ENCODE peak calls at places on chromosomes 3 and 15, in eight cellular contexts. K is neural crest cell; E is T-helper 9 cell; I is T-helper 2 cell; T is RWPE2; A is activated CD8-positive, alpha-beta T cell treated with anti-CD3 and anti-CD28 coated beads for 36 hours; C is COR-L47; D is dorsolateral prefrontal cortex. W is an unnamed sample.

GRCh38 chr3:70249509-70250160 is 62.8 kb downstream of the MDFIC2 start:
- DNase-seq in K (no peak), E (no peak), I (no peak), T (no peak), A (no peak), C (peak), D (no peak), W (no peak)

GRCh38 chr3:111890051-111890580 is 31.1 kb downstream of the PHLDB2 start:
- DNase-seq in K (no peak), E (no peak), I (no peak), T (no peak), A (no peak), C (no peak), D (no peak), W (no peak)

GRCh38 chr3:87333393-87333892 is 57.1 kb upstream of the POU1F1 start:
- DNase-seq in K (no peak), E (no peak), I (no peak), T (peak), A (peak), C (no peak), D (no peak), W (no peak)

GRCh38 chr3:20141841-20142240 is 44.2 kb downstream of the SGO1 start:
- DNase-seq in K (peak), E (no peak), I (no peak), T (no peak), A (no peak), C (no peak), D (peak), W (no peak)

GRCh38 chr3:156175570-156175969 is 55.2 kb downstream of the KCNAB1 start:
- DNase-seq in K (no peak), E (no peak), I (no peak), T (no peak), A (no peak), C (no peak), D (no peak), W (no peak)

GRCh38 chr3:12901631-12902045 is 60.3 kb upstream of the RPL32 start:
- DNase-seq in K (no peak), E (no peak), I (no peak), T (no peak), A (no peak), C (no peak), D (no peak), W (peak)

GRCh38 chr15:82767163-82767829 is 38.6 kb downstream of the FSD2 start:
- DNase-seq in K (no peak), E (no peak), I (no peak), T (no peak), A (no peak), C (no peak), D (no peak), W (no peak)

GRCh38 chr3:60803812-60804211 is 447.4 kb downstream of the FHIT start:
- DNase-seq in K (no peak), E (no peak), I (no peak), T (no peak), A (no peak), C (no peak), D (peak), W (no peak)

GRCh38 chr3:105686324-105686897 is 182.4 kb downstream of the CBLB start:
- DNase-seq in K (no peak), E (no peak), I (no peak), T (no peak), A (no peak), C (no peak), D (no peak), W (peak)

GRCh38 chr15:68608206-68608843 is 29.5 kb downstream of the CORO2B start:
- DNase-seq in K (no peak), E (no peak), I (no peak), T (no peak), A (no peak), C (no peak), D (no peak), W (no peak)

GRCh38 chr3:184368804-184369183 is 7.3 kb downstream of the POLR2H start:
- DNase-seq in K (no peak), E (no peak), I (no peak), T (no peak), A (no peak), C (no peak), D (no peak), W (no peak)

GRCh38 chr3:108319428-108320053 is 23.2 kb downstream of the HHLA2 start:
- DNase-seq in K (no peak), E (no peak), I (no peak), T (no peak), A (no peak), C (no peak), D (no peak), W (peak)

GRCh38 chr3:159824341-159824740 is 164.3 kb upstream of the IL12A start:
- DNase-seq in K (no peak), E (no peak), I (no peak), T (peak), A (no peak), C (no peak), D (no peak), W (no peak)

GRCh38 chr15:69919816-69920215 is 177.9 kb downstream of the TLE3 start:
- DNase-seq in K (peak), E (no peak), I (no peak), T (no peak), A (no peak), C (no peak), D (no peak), W (no peak)

GRCh38 chr3:139111392-139112229 is 66.9 kb upstream of the PRR23C start:
- DNase-seq in K (peak), E (peak), I (no peak), T (no peak), A (peak), C (peak), D (peak), W (peak)

GRCh38 chr15:48330045-48330840 is 986 bp upstream of the DUT start:
- DNase-seq in K (no peak), E (no peak), I (no peak), T (no peak), A (no peak), C (no peak), D (no peak), W (no peak)

GRCh38 chr3:41202834-41203345 is 3.6 kb downstream of the CTNNB1 start:
- DNase-seq in K (no peak), E (no peak), I (no peak), T (no peak), A (no peak), C (no peak), D (no peak), W (peak)

GRCh38 chr15:25784876-25785642 is 78.1 kb downstream of the ATP10A start:
- DNase-seq in K (no peak), E (no peak), I (no peak), T (no peak), A (no peak), C (no peak), D (no peak), W (no peak)

GRCh38 chr15:67100808-67101581 is 35.6 kb downstream of the SMAD3 start:
- DNase-seq in K (no peak), E (no peak), I (no peak), T (no peak), A (peak), C (no peak), D (no peak), W (no peak)

GRCh38 chr15:39704684-39705083 is 78.0 kb downstream of the FSIP1 start:
- DNase-seq in K (no peak), E (no peak), I (no peak), T (no peak), A (no peak), C (no peak), D (no peak), W (no peak)

GRCh38 chr3:2923390-2923789 is 186.8 kb downstream of the IL5RA start:
- DNase-seq in K (no peak), E (no peak), I (no peak), T (no peak), A (no peak), C (no peak), D (no peak), W (no peak)

GRCh38 chr3:197811343-197811742 is 20.3 kb downstream of the LRCH3 start:
- DNase-seq in K (no peak), E (no peak), I (no peak), T (no peak), A (no peak), C (no peak), D (no peak), W (no peak)

GRCh38 chr3:46926871-46927717 is 49.5 kb downstream of the CCDC12 start:
- DNase-seq in K (no peak), E (no peak), I (no peak), T (peak), A (peak), C (no peak), D (no peak), W (no peak)

GRCh38 chr3:149626671-149627070 is 31.2 kb downstream of the WWTR1 start:
- DNase-seq in K (no peak), E (no peak), I (no peak), T (no peak), A (no peak), C (no peak), D (no peak), W (no peak)

GRCh38 chr3:116267139-116267538 is 178.1 kb downstream of the LSAMP start:
- DNase-seq in K (no peak), E (no peak), I (no peak), T (no peak), A (no peak), C (no peak), D (no peak), W (no peak)

GRCh38 chr3:157530637-157531300 is 27.6 kb upstream of the VEPH1 start:
- DNase-seq in K (no peak), E (no peak), I (no peak), T (no peak), A (no peak), C (no peak), D (no peak), W (no peak)

GRCh38 chr3:120640231-120640630 is 41.8 kb downstream of the HGD start:
- DNase-seq in K (no peak), E (no peak), I (no peak), T (no peak), A (no peak), C (no peak), D (no peak), W (peak)

GRCh38 chr15:69855601-69856000 is 242.1 kb downstream of the TLE3 start:
- DNase-seq in K (no peak), E (no peak), I (no peak), T (no peak), A (no peak), C (no peak), D (no peak), W (peak)

GRCh38 chr3:190265795-190266194 is 56.5 kb downstream of the CLDN1 start:
- DNase-seq in K (no peak), E (no peak), I (no peak), T (peak), A (no peak), C (no peak), D (no peak), W (no peak)

GRCh38 chr3:157981819-157982218 is 124.4 kb downstream of the SHOX2 start:
- DNase-seq in K (no peak), E (no peak), I (no peak), T (no peak), A (no peak), C (no peak), D (no peak), W (no peak)

GRCh38 chr15:96460106-96460505 is 129.6 kb downstream of the NR2F2 start:
- DNase-seq in K (no peak), E (no peak), I (no peak), T (no peak), A (no peak), C (no peak), D (no peak), W (no peak)

GRCh38 chr3:94626599-94626998 is 563.7 kb downstream of the NSUN3 start:
- DNase-seq in K (no peak), E (no peak), I (no peak), T (no peak), A (no peak), C (no peak), D (no peak), W (no peak)

GRCh38 chr3:138862924-138863775 is 28.4 kb upstream of the PIK3CB start:
- DNase-seq in K (no peak), E (no peak), I (no peak), T (peak), A (peak), C (no peak), D (peak), W (no peak)

GRCh38 chr3:151412989-151413388 is 28.4 kb upstream of the P2RY12 start:
- DNase-seq in K (no peak), E (no peak), I (no peak), T (no peak), A (peak), C (no peak), D (no peak), W (no peak)

GRCh38 chr3:55416381-55416821 is 70.7 kb downstream of the WNT5A start:
- DNase-seq in K (no peak), E (no peak), I (no peak), T (peak), A (no peak), C (peak), D (no peak), W (peak)

GRCh38 chr3:128814514-128815317 is 64.7 kb upstream of the ACAD9 start:
- DNase-seq in K (no peak), E (no peak), I (no peak), T (no peak), A (no peak), C (no peak), D (no peak), W (no peak)

GRCh38 chr15:65339926-65340325 is 35.4 kb downstream of the RNU5B-1 start:
- DNase-seq in K (no peak), E (no peak), I (no peak), T (no peak), A (no peak), C (no peak), D (no peak), W (no peak)

GRCh38 chr15:33994005-33994615 is 25.8 kb downstream of the CHRM5 start:
- DNase-seq in K (peak), E (no peak), I (no peak), T (no peak), A (peak), C (peak), D (no peak), W (peak)